ENCODE peak calls at places on chromosomes 2 and 18, in four cellular contexts. One of them, this sample, is unnamed.
A peak's percentile ranks its signal among the peaks of the same experiment; 100 is the strongest.

GRCh38 chr18:22921762-22922161 is 11.4 kb upstream of the RBBP8 start:
- DNase-seq in MG63: no peak
- DNase-seq in HCT116: no peak
- DNase-seq in mesenchymal stem cell: no peak
- DNase-seq in this sample: no peak

GRCh38 chr2:224933416-224933815 is 108.9 kb downstream of the DOCK10 start:
- DNase-seq in HCT116: no peak
- DNase-seq in MG63: no peak
- DNase-seq in mesenchymal stem cell: no peak
- DNase-seq in this sample: no peak

GRCh38 chr2:74008761-74009395 is 24.2 kb downstream of the TET3 start:
- DNase-seq in mesenchymal stem cell: no peak
- DNase-seq in MG63: no peak
- DNase-seq in HCT116: no peak
- DNase-seq in this sample: no peak

GRCh38 chr18:71398530-71398929 is 1109.7 kb downstream of the SOCS6 start:
- DNase-seq in mesenchymal stem cell: no peak
- DNase-seq in HCT116: no peak
- DNase-seq in MG63: no peak
- DNase-seq in this sample: no peak

GRCh38 chr18:63063171-63063570 is 256.4 kb downstream of the BCL2 start:
- DNase-seq in MG63: peak; percentile 54
- DNase-seq in HCT116: no peak
- DNase-seq in mesenchymal stem cell: no peak
- DNase-seq in this sample: no peak

GRCh38 chr18:3489462-3489861 is 39.5 kb downstream of the TGIF1 start:
- DNase-seq in HCT116: no peak
- DNase-seq in mesenchymal stem cell: no peak
- DNase-seq in MG63: no peak
- DNase-seq in this sample: no peak

GRCh38 chr2:31033032-31033431 is 105.2 kb downstream of the GALNT14 start:
- DNase-seq in mesenchymal stem cell: no peak
- DNase-seq in MG63: no peak
- DNase-seq in HCT116: no peak
- DNase-seq in this sample: no peak

GRCh38 chr2:62663920-62664319 is 41.6 kb upstream of the EHBP1 start:
- DNase-seq in mesenchymal stem cell: peak; percentile 64
- DNase-seq in HCT116: no peak
- DNase-seq in MG63: no peak
- DNase-seq in this sample: no peak

GRCh38 chr2:221106241-221106640 is 465.9 kb downstream of the EPHA4 start:
- DNase-seq in HCT116: no peak
- DNase-seq in mesenchymal stem cell: no peak
- DNase-seq in MG63: no peak
- DNase-seq in this sample: no peak

GRCh38 chr2:46024146-46024779 is 272.9 kb upstream of the EPAS1 start:
- DNase-seq in MG63: no peak
- DNase-seq in HCT116: no peak
- DNase-seq in mesenchymal stem cell: no peak
- DNase-seq in this sample: no peak

GRCh38 chr2:106649306-106649705 is 162.1 kb downstream of the CD8B2 start:
- DNase-seq in MG63: no peak
- DNase-seq in HCT116: no peak
- DNase-seq in mesenchymal stem cell: peak; percentile 40
- DNase-seq in this sample: no peak

GRCh38 chr2:162926501-162926900 is 87.9 kb upstream of the KCNH7 start:
- DNase-seq in HCT116: peak; percentile 23
- DNase-seq in MG63: peak; percentile 46
- DNase-seq in mesenchymal stem cell: peak; percentile 72
- DNase-seq in this sample: no peak

GRCh38 chr2:20211860-20212458 is 13.0 kb downstream of the SDC1 start:
- DNase-seq in mesenchymal stem cell: no peak
- DNase-seq in MG63: no peak
- DNase-seq in HCT116: no peak
- DNase-seq in this sample: no peak

GRCh38 chr2:128594273-128594910 is 275.7 kb upstream of the HS6ST1 start:
- DNase-seq in HCT116: no peak
- DNase-seq in MG63: no peak
- DNase-seq in mesenchymal stem cell: no peak
- DNase-seq in this sample: no peak

GRCh38 chr2:19009510-19009909 is 348.9 kb downstream of the OSR1 start:
- DNase-seq in MG63: no peak
- DNase-seq in HCT116: no peak
- DNase-seq in mesenchymal stem cell: peak; percentile 85
- DNase-seq in this sample: no peak

GRCh38 chr2:68556384-68556783 is 87.0 kb upstream of the PROKR1 start:
- DNase-seq in mesenchymal stem cell: peak; percentile 52
- DNase-seq in HCT116: no peak
- DNase-seq in MG63: no peak
- DNase-seq in this sample: no peak

GRCh38 chr18:12748671-12749070 is 45.8 kb downstream of the PSMG2 start:
- DNase-seq in mesenchymal stem cell: no peak
- DNase-seq in MG63: no peak
- DNase-seq in HCT116: no peak
- DNase-seq in this sample: no peak

GRCh38 chr2:143399679-143400078 is 270.5 kb downstream of the ARHGAP15 start:
- DNase-seq in mesenchymal stem cell: peak; percentile 35
- DNase-seq in HCT116: no peak
- DNase-seq in MG63: no peak
- DNase-seq in this sample: no peak

GRCh38 chr2:127155901-127156300 is 48.9 kb upstream of the BIN1 start:
- DNase-seq in MG63: peak; percentile 39
- DNase-seq in mesenchymal stem cell: peak; percentile 51
- DNase-seq in HCT116: no peak
- DNase-seq in this sample: no peak

DNA sequence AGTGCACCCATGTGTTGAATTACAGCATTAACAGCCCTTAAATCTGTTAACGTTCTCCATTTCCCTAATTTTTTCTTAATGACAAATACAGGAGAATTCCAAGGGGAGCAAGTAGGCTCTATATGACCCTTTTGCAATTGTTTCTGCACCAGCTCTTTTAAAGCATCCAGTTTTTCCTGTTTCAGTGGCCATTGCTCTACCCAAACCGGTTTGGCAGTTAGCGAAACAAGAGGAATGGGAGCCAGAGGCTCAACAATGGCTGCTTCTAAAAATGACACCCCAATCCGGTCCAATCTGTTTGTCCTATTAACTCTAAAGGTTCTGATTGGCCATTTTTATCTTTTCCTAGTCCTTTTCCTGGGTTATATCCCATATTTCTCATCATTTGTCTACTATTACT is 15.1 kb upstream of the SUCLG1 start:
- DNase-seq in HCT116: no peak
- DNase-seq in mesenchymal stem cell: no peak
- DNase-seq in MG63: no peak
- DNase-seq in this sample: no peak
- H3K9me3 ChIP-seq in HCT116: peaks cover 11% of the 10 kb centered on the region
- H3K9me3 ChIP-seq in mesenchymal stem cell: peaks cover 44% of the 10 kb centered on the region
- H3K9me3 ChIP-seq in MG63: no peaks in the 10 kb centered on the region
- H3K9me3 ChIP-seq in this sample: peaks cover 8% of the 10 kb centered on the region

DNA sequence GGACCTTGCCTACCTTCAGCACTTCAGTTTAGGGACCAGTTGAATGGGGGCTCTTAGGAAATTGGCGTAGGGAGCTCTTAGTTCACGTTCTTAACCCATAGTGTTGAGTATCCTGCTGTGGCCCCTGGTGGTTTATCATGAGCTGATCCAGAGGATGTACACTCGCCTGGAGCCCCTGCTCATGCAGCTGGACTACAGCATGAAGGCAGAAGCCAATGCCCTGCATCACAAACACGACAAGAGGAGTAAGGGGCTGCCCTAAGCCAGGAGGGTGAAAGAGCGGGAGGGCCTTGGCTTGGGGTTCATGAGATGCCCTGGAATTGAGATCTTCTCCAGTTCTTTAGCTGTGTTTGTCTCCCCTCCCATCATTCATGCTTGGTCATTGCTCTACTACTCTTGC is 2.9 kb downstream of the RETREG2 start:
- DNase-seq in MG63: no peak
- DNase-seq in HCT116: no peak
- DNase-seq in mesenchymal stem cell: no peak
- DNase-seq in this sample: no peak
- H3K4me3 ChIP-seq in MG63: no peak overlapping the region
- H3K4me3 ChIP-seq in HCT116: no peak overlapping the region
- H3K4me3 ChIP-seq in mesenchymal stem cell: no peak overlapping the region
- H3K4me3 ChIP-seq in this sample: no peak overlapping the region

DNA sequence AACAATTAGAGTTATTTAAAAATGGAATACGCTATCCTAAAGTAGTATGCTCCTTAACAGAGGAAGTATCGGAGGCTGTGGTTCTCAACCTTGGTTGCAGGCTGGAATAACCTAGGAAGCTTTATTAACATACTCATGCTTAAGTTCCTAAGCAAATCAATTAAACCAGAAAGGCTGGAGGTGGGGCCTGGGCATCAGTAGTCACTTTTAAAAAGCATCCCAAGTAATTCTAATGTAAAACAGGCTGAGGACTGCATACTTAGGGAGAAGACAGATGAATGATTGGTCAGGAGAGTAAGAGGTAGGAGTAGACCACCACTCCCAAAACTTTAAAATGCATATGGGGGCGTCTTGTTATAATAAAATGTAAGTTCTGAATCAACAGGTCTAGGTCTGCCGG is 15.3 kb downstream of the ACAA2 start:
- DNase-seq in MG63: no peak
- DNase-seq in mesenchymal stem cell: no peak
- DNase-seq in HCT116: no peak
- DNase-seq in this sample: no peak
- H3K9me3 ChIP-seq in MG63: no peaks in the 10 kb centered on the region
- H3K9me3 ChIP-seq in mesenchymal stem cell: no peaks in the 10 kb centered on the region
- H3K9me3 ChIP-seq in HCT116: no peaks in the 10 kb centered on the region
- H3K9me3 ChIP-seq in this sample: peaks cover 8% of the 10 kb centered on the region

GRCh38 chr2:43158259-43158880 is 68.0 kb downstream of the ZFP36L2 start:
- DNase-seq in MG63: peak; percentile 97
- DNase-seq in HCT116: peak; percentile 19
- DNase-seq in mesenchymal stem cell: peak; percentile 31
- DNase-seq in this sample: no peak
- H3K4me3 ChIP-seq in MG63: peak overlapping the region; percentile 5
- H3K4me3 ChIP-seq in HCT116: peak overlapping the region; percentile 16
- H3K4me3 ChIP-seq in mesenchymal stem cell: peak overlapping the region; percentile 47
- H3K4me3 ChIP-seq in this sample: no peak overlapping the region

This sample was measured in AG04450.